ENCODE peak calls at places on chromosomes 4 and X, in ten cellular contexts. One of them, this sample, is unnamed.

GRCh38 chr4:8325284-8325973 is 55.9 kb downstream of the HTRA3 start:
- DNase-seq in A549: no peak
- DNase-seq in GM23248: peak
- DNase-seq in left ventricle myocardium inferior: no peak
- DNase-seq in astrocyte: no peak
- DNase-seq in transverse colon: no peak
- DNase-seq in dorsolateral prefrontal cortex: peak
- DNase-seq in CD4-positive, alpha-beta T cell: peak
- DNase-seq in PC-9: no peak
- DNase-seq in pancreas: no peak
- DNase-seq in this sample: no peak

GRCh38 chrX:12447448-12448154 is 309.3 kb downstream of the FRMPD4 start:
- DNase-seq in A549: peak
- DNase-seq in GM23248: peak
- DNase-seq in left ventricle myocardium inferior: no peak
- DNase-seq in astrocyte: peak
- DNase-seq in transverse colon: no peak
- DNase-seq in dorsolateral prefrontal cortex: no peak
- DNase-seq in CD4-positive, alpha-beta T cell: no peak
- DNase-seq in PC-9: no peak
- DNase-seq in pancreas: no peak
- DNase-seq in this sample: no peak

GRCh38 chrX:69424910-69425309 is 79.2 kb upstream of the NALF2 start:
- DNase-seq in A549: no peak
- DNase-seq in GM23248: no peak
- DNase-seq in left ventricle myocardium inferior: no peak
- DNase-seq in astrocyte: no peak
- DNase-seq in transverse colon: no peak
- DNase-seq in dorsolateral prefrontal cortex: no peak
- DNase-seq in CD4-positive, alpha-beta T cell: no peak
- DNase-seq in PC-9: no peak
- DNase-seq in pancreas: no peak
- DNase-seq in this sample: no peak

GRCh38 chrX:153870791-153871360 is 15.1 kb downstream of the L1CAM start:
- DNase-seq in A549: no peak
- DNase-seq in GM23248: no peak
- DNase-seq in left ventricle myocardium inferior: no peak
- DNase-seq in astrocyte: no peak
- DNase-seq in transverse colon: no peak
- DNase-seq in dorsolateral prefrontal cortex: no peak
- DNase-seq in CD4-positive, alpha-beta T cell: no peak
- DNase-seq in PC-9: no peak
- DNase-seq in pancreas: no peak
- DNase-seq in this sample: no peak

GRCh38 chr4:41963105-41963504 is 18.5 kb upstream of the DCAF4L1 start:
- DNase-seq in A549: no peak
- DNase-seq in GM23248: peak
- DNase-seq in left ventricle myocardium inferior: no peak
- DNase-seq in astrocyte: peak
- DNase-seq in transverse colon: no peak
- DNase-seq in dorsolateral prefrontal cortex: no peak
- DNase-seq in CD4-positive, alpha-beta T cell: no peak
- DNase-seq in PC-9: no peak
- DNase-seq in pancreas: no peak
- DNase-seq in this sample: no peak

GRCh38 chrX:75784689-75785491 is at the start of gene MAGEE2:
- DNase-seq in A549: peak
- DNase-seq in GM23248: peak
- DNase-seq in left ventricle myocardium inferior: peak
- DNase-seq in astrocyte: no peak
- DNase-seq in transverse colon: no peak
- DNase-seq in dorsolateral prefrontal cortex: peak
- DNase-seq in CD4-positive, alpha-beta T cell: no peak
- DNase-seq in PC-9: no peak
- DNase-seq in pancreas: peak
- DNase-seq in this sample: no peak

GRCh38 chr4:3310301-3311094 is 17.7 kb downstream of the RGS12 start:
- DNase-seq in A549: no peak
- DNase-seq in GM23248: no peak
- DNase-seq in left ventricle myocardium inferior: no peak
- DNase-seq in astrocyte: no peak
- DNase-seq in transverse colon: no peak
- DNase-seq in dorsolateral prefrontal cortex: peak
- DNase-seq in CD4-positive, alpha-beta T cell: peak
- DNase-seq in PC-9: no peak
- DNase-seq in pancreas: no peak
- DNase-seq in this sample: no peak

GRCh38 chr4:18020671-18021469 is 685 bp downstream of the LCORL start:
- DNase-seq in A549: peak
- DNase-seq in GM23248: peak
- DNase-seq in left ventricle myocardium inferior: peak
- DNase-seq in astrocyte: peak
- DNase-seq in transverse colon: peak
- DNase-seq in dorsolateral prefrontal cortex: peak
- DNase-seq in CD4-positive, alpha-beta T cell: peak
- DNase-seq in PC-9: no peak
- DNase-seq in pancreas: peak
- DNase-seq in this sample: peak

GRCh38 chr4:83606898-83607297 is 71.0 kb downstream of the GPAT3 start:
- DNase-seq in A549: no peak
- DNase-seq in GM23248: no peak
- DNase-seq in left ventricle myocardium inferior: no peak
- DNase-seq in astrocyte: no peak
- DNase-seq in transverse colon: no peak
- DNase-seq in dorsolateral prefrontal cortex: no peak
- DNase-seq in CD4-positive, alpha-beta T cell: no peak
- DNase-seq in PC-9: no peak
- DNase-seq in pancreas: no peak
- DNase-seq in this sample: no peak

GRCh38 chr4:3638080-3638715 is 106.0 kb upstream of the LRPAP1 start:
- DNase-seq in A549: no peak
- DNase-seq in GM23248: no peak
- DNase-seq in left ventricle myocardium inferior: no peak
- DNase-seq in astrocyte: no peak
- DNase-seq in transverse colon: no peak
- DNase-seq in dorsolateral prefrontal cortex: no peak
- DNase-seq in CD4-positive, alpha-beta T cell: no peak
- DNase-seq in PC-9: no peak
- DNase-seq in pancreas: no peak
- DNase-seq in this sample: no peak

GRCh38 chr4:139209470-139210063 is 32.5 kb upstream of the ELF2 start:
- DNase-seq in A549: no peak
- DNase-seq in GM23248: no peak
- DNase-seq in left ventricle myocardium inferior: no peak
- DNase-seq in astrocyte: no peak
- DNase-seq in transverse colon: no peak
- DNase-seq in dorsolateral prefrontal cortex: no peak
- DNase-seq in CD4-positive, alpha-beta T cell: no peak
- DNase-seq in PC-9: no peak
- DNase-seq in pancreas: no peak
- DNase-seq in this sample: no peak

GRCh38 chr4:73901031-73901430 is 31.8 kb downstream of the CXCL1 start:
- DNase-seq in A549: no peak
- DNase-seq in GM23248: peak
- DNase-seq in left ventricle myocardium inferior: no peak
- DNase-seq in astrocyte: peak
- DNase-seq in transverse colon: no peak
- DNase-seq in dorsolateral prefrontal cortex: no peak
- DNase-seq in CD4-positive, alpha-beta T cell: no peak
- DNase-seq in PC-9: no peak
- DNase-seq in pancreas: no peak
- DNase-seq in this sample: no peak

GRCh38 chrX:37420756-37421155 is 71.6 kb downstream of the PRRG1 start:
- DNase-seq in A549: no peak
- DNase-seq in GM23248: no peak
- DNase-seq in left ventricle myocardium inferior: no peak
- DNase-seq in astrocyte: no peak
- DNase-seq in transverse colon: no peak
- DNase-seq in dorsolateral prefrontal cortex: no peak
- DNase-seq in CD4-positive, alpha-beta T cell: no peak
- DNase-seq in PC-9: no peak
- DNase-seq in pancreas: no peak
- DNase-seq in this sample: no peak

GRCh38 chrX:37425370-37425769 is 76.2 kb downstream of the PRRG1 start:
- DNase-seq in A549: no peak
- DNase-seq in GM23248: peak
- DNase-seq in left ventricle myocardium inferior: no peak
- DNase-seq in astrocyte: peak
- DNase-seq in transverse colon: no peak
- DNase-seq in dorsolateral prefrontal cortex: no peak
- DNase-seq in CD4-positive, alpha-beta T cell: no peak
- DNase-seq in PC-9: no peak
- DNase-seq in pancreas: no peak
- DNase-seq in this sample: no peak

GRCh38 chrX:37423864-37424569 is 74.9 kb downstream of the PRRG1 start:
- DNase-seq in A549: no peak
- DNase-seq in GM23248: no peak
- DNase-seq in left ventricle myocardium inferior: no peak
- DNase-seq in astrocyte: peak
- DNase-seq in transverse colon: no peak
- DNase-seq in dorsolateral prefrontal cortex: no peak
- DNase-seq in CD4-positive, alpha-beta T cell: no peak
- DNase-seq in PC-9: peak
- DNase-seq in pancreas: no peak
- DNase-seq in this sample: no peak

DNA sequence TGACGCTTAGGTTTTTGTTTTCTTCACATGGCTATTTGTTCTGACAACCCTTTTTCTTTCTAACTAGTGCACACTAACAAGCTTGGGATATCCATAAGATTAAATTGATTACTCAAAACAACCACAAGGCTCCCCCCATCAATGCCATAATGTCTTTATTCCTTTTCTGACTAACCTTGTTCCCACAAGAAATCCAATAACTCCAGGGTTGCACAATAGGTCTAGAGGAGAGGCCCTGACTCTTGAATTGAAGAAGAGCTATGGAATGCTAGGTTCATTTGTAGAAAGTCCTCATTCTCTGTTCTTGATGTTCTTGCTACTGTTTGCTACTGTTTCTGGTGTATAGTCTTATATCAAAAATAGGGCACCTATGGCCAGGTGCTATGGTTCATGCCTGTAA is 71.0 kb downstream of the PRRG1 start:
- DNase-seq in A549: no peak
- DNase-seq in GM23248: peak
- DNase-seq in left ventricle myocardium inferior: no peak
- DNase-seq in astrocyte: no peak
- DNase-seq in transverse colon: no peak
- DNase-seq in dorsolateral prefrontal cortex: no peak
- DNase-seq in CD4-positive, alpha-beta T cell: no peak
- DNase-seq in PC-9: no peak
- DNase-seq in pancreas: no peak
- DNase-seq in this sample: no peak
- H3K27ac ChIP-seq in A549: no peak
- H3K27ac ChIP-seq in GM23248: no peak
- H3K27ac ChIP-seq in left ventricle myocardium inferior: no peak
- H3K27ac ChIP-seq in astrocyte: no peak
- H3K27ac ChIP-seq in transverse colon: no peak
- H3K27ac ChIP-seq in dorsolateral prefrontal cortex: no peak
- H3K27ac ChIP-seq in CD4-positive, alpha-beta T cell: no peak
- H3K27ac ChIP-seq in PC-9: no peak
- H3K27ac ChIP-seq in pancreas: no peak
- H3K27ac ChIP-seq in this sample: no peak

GRCh38 chr4:54959656-54960055 is 165.7 kb downstream of the KDR start:
- DNase-seq in A549: no peak
- DNase-seq in GM23248: peak
- DNase-seq in left ventricle myocardium inferior: no peak
- DNase-seq in astrocyte: peak
- DNase-seq in transverse colon: no peak
- DNase-seq in dorsolateral prefrontal cortex: no peak
- DNase-seq in CD4-positive, alpha-beta T cell: no peak
- DNase-seq in PC-9: no peak
- DNase-seq in pancreas: no peak
- DNase-seq in this sample: no peak
- H3K27ac ChIP-seq in A549: no peak
- H3K27ac ChIP-seq in GM23248: peak
- H3K27ac ChIP-seq in left ventricle myocardium inferior: no peak
- H3K27ac ChIP-seq in astrocyte: peak
- H3K27ac ChIP-seq in transverse colon: no peak
- H3K27ac ChIP-seq in dorsolateral prefrontal cortex: no peak
- H3K27ac ChIP-seq in CD4-positive, alpha-beta T cell: no peak
- H3K27ac ChIP-seq in PC-9: no peak
- H3K27ac ChIP-seq in pancreas: no peak
- H3K27ac ChIP-seq in this sample: no peak

DNA sequence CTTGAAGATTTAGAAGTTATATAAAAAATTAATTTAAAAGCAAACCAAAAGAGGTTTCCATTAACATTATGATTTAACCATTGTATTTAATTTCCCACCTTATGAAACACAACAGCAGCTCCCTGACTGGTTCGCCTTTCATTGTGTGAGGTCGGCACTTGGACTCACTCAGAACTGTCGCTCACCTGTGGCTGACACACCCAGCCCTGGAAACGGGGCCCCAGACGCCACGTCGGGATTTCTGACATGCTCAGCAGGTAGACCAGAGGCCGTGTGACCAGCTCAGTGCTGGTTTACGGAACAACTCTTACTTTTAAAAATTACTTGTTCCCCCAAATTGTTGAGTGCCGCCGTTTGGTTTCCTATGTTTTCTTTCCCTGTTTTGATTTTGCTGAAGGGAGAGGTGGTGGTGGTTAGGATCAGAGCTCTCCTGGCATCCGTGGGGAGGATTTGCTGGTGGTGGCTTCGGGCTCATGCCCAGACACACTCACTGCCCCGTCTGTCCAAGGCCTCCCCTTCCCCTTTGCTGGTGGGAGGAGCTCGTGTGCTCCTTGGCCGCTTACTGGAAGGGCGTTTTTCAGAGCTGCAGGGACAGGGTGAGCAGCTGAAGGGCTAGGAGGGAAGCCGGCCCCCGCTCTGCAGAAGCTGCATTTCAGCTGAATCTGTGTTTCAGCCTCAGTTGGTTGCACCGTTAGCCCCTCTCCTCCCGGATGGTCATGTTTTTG is 59.2 kb downstream of the CPLX1 start:
- DNase-seq in A549: no peak
- DNase-seq in GM23248: no peak
- DNase-seq in left ventricle myocardium inferior: no peak
- DNase-seq in astrocyte: no peak
- DNase-seq in transverse colon: no peak
- DNase-seq in dorsolateral prefrontal cortex: no peak
- DNase-seq in CD4-positive, alpha-beta T cell: no peak
- DNase-seq in PC-9: no peak
- DNase-seq in pancreas: no peak
- DNase-seq in this sample: no peak
- H3K27ac ChIP-seq in A549: no peak
- H3K27ac ChIP-seq in GM23248: peak
- H3K27ac ChIP-seq in left ventricle myocardium inferior: peak
- H3K27ac ChIP-seq in astrocyte: peak
- H3K27ac ChIP-seq in transverse colon: no peak
- H3K27ac ChIP-seq in dorsolateral prefrontal cortex: peak
- H3K27ac ChIP-seq in CD4-positive, alpha-beta T cell: no peak
- H3K27ac ChIP-seq in PC-9: peak
- H3K27ac ChIP-seq in pancreas: no peak
- H3K27ac ChIP-seq in this sample: no peak

DNA sequence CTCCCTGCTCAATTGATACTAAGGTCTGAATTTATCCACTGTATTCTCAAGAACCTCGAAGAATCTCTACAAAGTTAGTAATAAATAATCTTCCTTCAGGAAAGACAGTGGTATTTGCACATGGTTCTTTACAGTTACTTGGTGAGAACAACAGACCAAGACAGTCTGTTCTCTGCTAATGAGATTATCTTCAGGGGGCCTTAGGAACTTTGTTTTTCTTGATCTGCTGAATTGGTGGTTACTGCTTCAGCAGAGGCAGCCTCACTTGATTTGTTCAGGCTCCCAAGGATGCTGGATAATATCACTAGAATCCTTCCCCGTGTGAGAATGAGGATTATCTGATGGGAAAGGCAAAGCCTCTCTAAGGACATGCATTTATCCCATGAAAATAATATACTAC is 64.8 kb downstream of the CBR4 start:
- DNase-seq in A549: no peak
- DNase-seq in GM23248: no peak
- DNase-seq in left ventricle myocardium inferior: no peak
- DNase-seq in astrocyte: no peak
- DNase-seq in transverse colon: no peak
- DNase-seq in dorsolateral prefrontal cortex: no peak
- DNase-seq in CD4-positive, alpha-beta T cell: no peak
- DNase-seq in PC-9: no peak
- DNase-seq in pancreas: no peak
- DNase-seq in this sample: no peak
- H3K27ac ChIP-seq in A549: no peak
- H3K27ac ChIP-seq in GM23248: no peak
- H3K27ac ChIP-seq in left ventricle myocardium inferior: no peak
- H3K27ac ChIP-seq in astrocyte: no peak
- H3K27ac ChIP-seq in transverse colon: no peak
- H3K27ac ChIP-seq in dorsolateral prefrontal cortex: no peak
- H3K27ac ChIP-seq in CD4-positive, alpha-beta T cell: no peak
- H3K27ac ChIP-seq in PC-9: no peak
- H3K27ac ChIP-seq in pancreas: no peak
- H3K27ac ChIP-seq in this sample: no peak